ENCODE peak calls at places on chromosomes 16 and 17, in six cellular contexts. C is neural progenitor cell, L is fibroblast of lung, X is AG09309, V is Calu3, H is fibroblast of villous mesenchyme. Q is an unnamed sample.

GRCh38 chr17:75799402-75799801 is 14.8 kb downstream of the UNK start:
- DNase-seq in V (no peak), L (no peak), X (no peak), H (no peak), C (no peak), Q (no peak)

GRCh38 chr16:79182618-79183017 is 417.9 kb downstream of the MAF start:
- DNase-seq in V (no peak), X (no peak), H (peak; percentile 42), C (no peak), L (peak; percentile 17), Q (no peak)

GRCh38 chr17:75689441-75689873 is 22.3 kb downstream of the SAP30BP start:
- DNase-seq in C (no peak), L (no peak), V (no peak), H (no peak), X (no peak), Q (no peak)

GRCh38 chr17:39196191-39196819 is 1.2 kb downstream of the CACNB1 start:
- DNase-seq in H (no peak), C (no peak), V (no peak), X (no peak), L (no peak), Q (no peak)

GRCh38 chr17:42422958-42423712 is at the start of gene CAVIN1:
- DNase-seq in C (peak; percentile 98), X (peak; percentile 92), V (peak; percentile 88), H (peak; percentile 98), L (peak; percentile 98), Q (peak; percentile 41)

GRCh38 chr17:36901506-36901905 is 35.8 kb upstream of the LHX1 start:
- DNase-seq in H (peak; percentile 9), V (peak; percentile 55), L (peak; percentile 96), C (peak; percentile 47), X (no peak), Q (no peak)

GRCh38 chr17:55416000-55416399 is 5.6 kb downstream of the MMD start:
- DNase-seq in V (no peak), H (no peak), C (no peak), L (no peak), X (no peak), Q (no peak)

GRCh38 chr17:75778861-75779249 is 5.8 kb upstream of the UNK start:
- DNase-seq in C (peak; percentile 82), H (no peak), L (no peak), X (no peak), V (peak; percentile 78), Q (peak; percentile 76)

GRCh38 chr16:66469932-66470546 is 42.9 kb downstream of the BEAN1 start:
- DNase-seq in V (no peak), C (no peak), L (no peak), X (no peak), H (no peak), Q (no peak)

GRCh38 chr16:66471264-66471663 is 44.2 kb downstream of the BEAN1 start:
- DNase-seq in C (no peak), X (no peak), L (no peak), H (no peak), V (no peak), Q (no peak)

GRCh38 chr16:66472961-66473610 is 46.0 kb downstream of the BEAN1 start:
- DNase-seq in H (no peak), V (no peak), X (no peak), C (no peak), L (no peak), Q (no peak)

GRCh38 chr16:66470556-66470955 is 43.5 kb downstream of the BEAN1 start:
- DNase-seq in V (no peak), H (no peak), C (no peak), L (no peak), X (no peak), Q (no peak)

DNA sequence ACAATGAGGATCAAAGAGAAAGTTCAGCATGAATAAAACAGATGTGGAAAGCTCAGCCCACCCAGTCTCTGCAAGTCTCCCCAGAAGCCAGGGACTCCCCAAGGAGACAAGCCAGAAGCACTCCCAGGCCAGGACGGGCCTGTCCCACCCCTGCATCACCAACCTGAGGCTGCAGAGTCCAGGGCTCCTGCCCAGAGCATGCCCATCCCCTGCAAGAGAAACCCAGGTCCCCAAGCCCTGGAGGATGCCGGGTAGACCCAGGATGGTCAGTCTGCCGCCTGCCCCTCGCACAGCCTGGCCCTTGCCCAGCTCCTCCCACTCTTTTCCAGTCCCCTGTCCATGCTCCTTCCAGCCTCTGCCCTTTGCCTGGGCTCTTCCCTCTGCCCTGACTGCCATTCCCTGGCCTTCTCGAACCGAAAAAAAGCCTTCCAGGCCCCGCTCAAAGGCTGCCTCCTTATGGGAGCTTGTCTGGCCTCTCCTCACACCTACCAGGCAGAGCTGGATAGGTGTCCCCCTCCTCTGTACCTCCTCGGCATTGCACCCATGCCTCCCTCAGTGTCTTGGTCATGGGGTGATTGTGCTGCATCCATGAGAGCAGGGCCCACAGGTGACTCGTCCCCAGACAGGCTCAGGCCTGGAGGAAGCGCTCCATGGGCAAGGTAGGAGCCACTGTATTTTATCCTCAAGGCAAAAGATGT is 44.8 kb downstream of the BEAN1 start:
- DNase-seq in L (no peak), C (no peak), V (no peak), X (no peak), H (no peak), Q (no peak)
- TF ChIP-seq CTCF in L (no peak), C (peak; percentile 22), V (no peak), X (no peak), H (no peak), Q (no peak)

GRCh38 chr17:51640108-51640622 is 379.8 kb downstream of the UTP18 start:
- DNase-seq in L (no peak), X (no peak), H (no peak), C (peak; percentile 69), V (no peak), Q (peak; percentile 27)
- TF ChIP-seq CTCF in L (no peak), X (no peak), H (no peak), C (peak; percentile 67), V (peak; percentile 54), Q (peak; percentile 25)

DNA sequence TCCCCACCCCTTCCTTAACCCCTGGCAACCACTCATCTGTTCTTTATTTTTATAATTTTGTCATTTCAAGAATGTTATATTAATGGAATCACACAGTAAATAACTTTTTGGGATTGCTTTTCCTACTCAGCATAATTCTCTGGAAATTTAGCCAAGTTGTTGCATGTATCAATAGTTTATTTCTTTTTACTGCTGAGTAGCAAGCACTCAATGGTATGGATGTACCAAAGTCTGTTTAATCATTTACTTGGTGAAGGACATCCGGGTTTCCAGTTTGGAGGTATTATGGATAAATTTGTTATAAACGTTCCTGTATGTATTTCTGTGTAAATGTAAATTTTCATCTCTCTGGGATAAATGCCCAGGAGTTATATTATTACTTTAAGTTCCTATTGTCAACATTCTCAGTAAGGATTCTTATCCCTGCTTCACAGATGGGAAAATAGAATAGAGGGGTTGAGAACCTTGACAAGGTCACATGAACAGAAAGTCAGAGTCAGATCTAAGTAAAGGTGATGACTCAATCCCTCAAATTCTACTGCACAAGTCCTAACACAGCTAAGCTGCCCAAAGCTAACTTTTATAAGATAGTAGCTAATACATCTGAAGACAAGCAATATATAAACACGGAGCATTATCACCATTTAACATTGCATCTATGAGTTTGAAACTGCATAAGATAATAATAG is 62.4 kb upstream of the MTMR4 start:
- DNase-seq in X (no peak), V (no peak), C (no peak), L (peak; percentile 21), H (no peak), Q (no peak)
- TF ChIP-seq CTCF in X (no peak), V (no peak), C (no peak), L (no peak), H (no peak), Q (no peak)

GRCh38 chr16:50368410-50369132 is at the start of gene BRD7:
- DNase-seq in V (peak; percentile 77), X (no peak), L (peak; percentile 48), H (peak; percentile 60), C (peak; percentile 91), Q (peak; percentile 73)
- TF ChIP-seq CTCF in V (peak; percentile 61), X (peak; percentile 35), L (no peak), H (peak; percentile 9), C (peak; percentile 36), Q (peak; percentile 28)

DNA sequence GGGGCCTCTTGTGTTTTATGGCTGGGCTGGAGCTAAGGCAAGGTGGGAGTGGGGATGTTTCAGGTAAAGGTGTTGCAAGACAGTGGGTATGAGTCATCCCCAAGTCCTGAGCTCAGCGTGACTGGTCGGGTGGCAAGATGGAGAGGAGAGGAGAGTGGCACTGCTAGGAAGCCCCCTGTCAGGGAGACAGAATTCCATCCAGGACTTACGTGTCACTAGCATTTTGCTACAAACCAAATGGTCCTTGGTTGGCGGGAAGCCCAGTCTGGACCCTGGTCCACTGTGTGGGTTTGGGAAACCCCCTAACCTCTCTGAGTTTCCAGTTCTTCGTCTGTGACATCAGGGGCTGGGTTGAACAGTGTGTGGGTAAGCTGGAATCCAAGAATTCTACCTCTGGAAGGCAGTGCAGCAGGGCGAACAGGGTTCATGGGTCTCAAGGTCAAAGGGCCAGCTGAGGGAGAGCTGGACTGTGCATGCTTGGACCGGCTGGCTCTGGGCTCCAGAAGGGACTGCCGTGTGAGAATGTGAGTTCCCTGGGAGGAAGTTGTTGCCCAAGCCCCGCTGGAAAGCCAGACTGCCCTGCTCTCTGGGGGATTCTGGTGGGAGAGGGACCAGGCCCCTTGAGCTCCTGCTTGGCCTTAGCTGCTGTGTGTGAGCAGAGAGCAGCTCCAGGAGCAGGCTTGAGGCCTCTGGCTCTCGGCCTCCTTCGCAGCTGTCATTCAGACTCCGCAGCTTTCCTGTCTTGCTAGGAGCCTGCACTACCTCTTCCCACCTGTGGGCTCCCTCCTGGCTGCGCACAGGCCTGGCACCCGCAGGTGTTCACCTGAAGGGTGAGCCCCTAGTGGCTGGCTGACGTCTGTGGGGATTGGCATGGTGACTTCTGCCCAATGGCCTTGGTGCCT is 84.5 kb downstream of the NT5M start:
- DNase-seq in H (no peak), X (no peak), L (no peak), C (peak; percentile 45), V (peak; percentile 89), Q (peak; percentile 40)
- TF ChIP-seq CTCF in H (peak; percentile 25), X (peak; percentile 28), L (no peak), C (peak; percentile 49), V (peak; percentile 83), Q (peak; percentile 73)

GRCh38 chr16:63461248-63461841 is 1425.1 kb upstream of the CDH8 start:
- DNase-seq in V (no peak), X (peak; percentile 10), C (peak; percentile 73), H (peak; percentile 23), L (peak; percentile 36), Q (peak; percentile 31)
- TF ChIP-seq CTCF in V (no peak), X (peak; percentile 40), C (peak; percentile 86), H (peak; percentile 24), L (peak; percentile 21), Q (peak; percentile 36)

DNA sequence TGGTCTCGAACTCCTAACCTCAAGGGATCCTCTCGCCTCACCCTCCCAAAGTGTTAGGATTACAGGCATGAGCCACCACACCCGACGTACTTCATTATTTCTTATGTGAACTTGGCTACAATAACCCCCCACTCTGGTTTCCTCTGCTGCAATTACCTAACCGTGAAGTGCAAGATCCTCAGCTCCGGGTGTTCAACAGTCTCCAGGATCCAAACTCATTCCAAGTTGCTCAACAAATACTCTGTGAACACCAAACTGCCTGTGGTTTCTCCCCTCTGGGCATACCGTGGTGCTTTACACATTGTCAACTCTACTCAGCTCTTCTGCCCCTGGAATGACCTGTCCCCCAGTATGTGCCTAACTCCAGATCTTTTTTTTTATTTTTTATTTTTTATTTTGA is 6.8 kb upstream of the SULT1A1 start:
- DNase-seq in X (no peak), H (no peak), V (no peak), L (no peak), C (no peak), Q (no peak)
- TF ChIP-seq CTCF in X (no peak), H (no peak), V (no peak), L (no peak), C (no peak), Q (no peak)

Q was measured in glutamatergic neuron.